ENCODE peak calls at places on chromosomes 6 and 20, in five cellular contexts. H, K, Q, I and T are unnamed samples.

GRCh38 chr6:118876814-118877213 is 17.1 kb upstream of the ASF1A start:
- DNase-seq in I (no peak), Q (no peak), K (no peak), H (no peak), T (peak)

GRCh38 chr6:7219310-7219709 is 93.7 kb downstream of the SSR1 start:
- DNase-seq in K (no peak), Q (no peak), I (no peak), H (no peak), T (peak)

GRCh38 chr6:113560908-113561307 is 296.2 kb upstream of the MARCKS start:
- DNase-seq in H (no peak), Q (no peak), K (peak), I (no peak), T (peak)

GRCh38 chr20:46721476-46721875 is 12.0 kb downstream of the SLC2A10 start:
- DNase-seq in K (no peak), H (no peak), Q (no peak), I (no peak), T (no peak)

GRCh38 chr20:53871541-53871940 is 198.9 kb downstream of the BCAS1 start:
- DNase-seq in Q (no peak), H (no peak), I (no peak), K (no peak), T (no peak)

GRCh38 chr6:13407709-13408695 is 79.4 kb downstream of the GFOD1 start:
- DNase-seq in H (no peak), Q (no peak), K (peak), I (no peak), T (peak)

GRCh38 chr6:159168536-159169192 is 536 bp upstream of the FNDC1 start:
- DNase-seq in K (no peak), H (no peak), Q (peak), I (no peak), T (no peak)

GRCh38 chr20:53263554-53264438 is 291.6 kb downstream of the TSHZ2 start:
- DNase-seq in Q (no peak), K (no peak), H (no peak), I (no peak), T (no peak)

GRCh38 chr6:43405354-43405753 is 22.0 kb upstream of the ABCC10 start:
- DNase-seq in I (no peak), H (no peak), K (no peak), Q (no peak), T (peak)

GRCh38 chr20:37356387-37356786 is 10.4 kb downstream of the SRC start:
- DNase-seq in H (no peak), K (peak), I (peak), Q (no peak), T (peak)

GRCh38 chr6:132445201-132445951 is 44.1 kb upstream of the MOXD1 start:
- DNase-seq in H (no peak), I (no peak), Q (no peak), K (peak), T (peak)

GRCh38 chr6:73134588-73134987 is 90.7 kb downstream of the KHDC1L start:
- DNase-seq in K (peak), Q (no peak), H (peak), I (no peak), T (peak)

GRCh38 chr20:13009682-13010406 is 1.1 kb downstream of the SPTLC3 start:
- DNase-seq in Q (no peak), K (peak), I (no peak), H (no peak), T (peak)

GRCh38 chr6:131890091-131890490 is 61.1 kb downstream of the CCN2 start:
- DNase-seq in K (no peak), Q (no peak), I (no peak), H (no peak), T (no peak)

GRCh38 chr6:104460759-104461530 is 398.8 kb downstream of the HACE1 start:
- DNase-seq in H (no peak), I (no peak), K (no peak), Q (no peak), T (no peak)

GRCh38 chr6:30730611-30731435 is 10.7 kb downstream of the TUBB start:
- DNase-seq in H (peak), K (peak), Q (peak), I (peak), T (no peak)

GRCh38 chr6:111972714-111973678 is 80.9 kb upstream of the CCN6 start:
- DNase-seq in Q (no peak), H (no peak), K (peak), I (peak), T (peak)

GRCh38 chr6:110232456-110232855 is 52.2 kb downstream of the CDC40 start:
- DNase-seq in H (no peak), I (no peak), Q (no peak), K (no peak), T (peak)

GRCh38 chr6:106591111-106591825 is 38.0 kb downstream of the RTN4IP1 start:
- DNase-seq in Q (no peak), H (no peak), I (no peak), K (peak), T (peak)

GRCh38 chr6:6577736-6578135 is 10.8 kb upstream of the LY86 start:
- DNase-seq in I (no peak), Q (no peak), K (peak), H (no peak), T (no peak)

GRCh38 chr20:2386516-2387179 is 5.9 kb downstream of the TGM6 start:
- DNase-seq in K (peak), I (no peak), H (no peak), Q (no peak), T (peak)

GRCh38 chr20:2387580-2387979 is 6.9 kb downstream of the TGM6 start:
- DNase-seq in H (no peak), Q (no peak), I (no peak), K (no peak), T (no peak)

GRCh38 chr20:2385496-2385895 is 4.8 kb downstream of the TGM6 start:
- DNase-seq in I (no peak), Q (no peak), K (no peak), H (no peak), T (peak)

GRCh38 chr20:2385026-2385425 is 4.3 kb downstream of the TGM6 start:
- DNase-seq in K (no peak), H (no peak), I (no peak), Q (no peak), T (peak)

GRCh38 chr20:2387180-2387577 is 6.5 kb downstream of the TGM6 start:
- DNase-seq in K (peak), I (no peak), H (no peak), Q (peak), T (peak)
- TF ChIP-seq CTCF in K (peak), I (no peak), H (no peak), Q (peak), T (peak)

DNA sequence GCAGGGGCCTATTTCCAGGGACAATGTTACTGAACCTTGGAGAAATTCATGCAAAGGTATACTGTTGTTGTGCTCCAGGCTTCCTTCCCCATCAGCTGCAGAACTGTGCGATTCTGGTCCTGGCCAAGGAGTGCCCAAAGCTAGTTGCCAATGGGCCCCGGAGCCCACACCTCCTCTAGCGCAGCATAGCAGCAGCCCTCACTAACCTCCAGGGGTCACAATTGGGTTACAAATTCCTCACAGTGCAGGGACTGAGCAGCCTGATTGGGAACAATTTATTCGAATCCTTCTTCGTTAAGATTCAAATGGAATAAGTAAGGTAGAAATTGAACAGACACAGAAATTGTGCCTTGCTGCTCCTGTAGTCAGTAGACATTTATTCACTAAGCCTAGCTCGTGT is 284.9 kb downstream of the PRKN start:
- DNase-seq in Q (peak), I (no peak), H (no peak), K (peak), T (no peak)
- TF ChIP-seq CTCF in Q (no peak), I (no peak), H (no peak), K (no peak), T (no peak)

GRCh38 chr6:169271158-169271936 is 17.7 kb upstream of the THBS2 start:
- DNase-seq in I (no peak), Q (no peak), H (no peak), K (no peak), T (no peak)
- TF ChIP-seq CTCF in I (no peak), Q (no peak), H (no peak), K (no peak), T (no peak)

GRCh38 chr20:48727226-48727625 is 100.6 kb downstream of the PREX1 start:
- DNase-seq in H (no peak), K (no peak), I (no peak), Q (no peak), T (no peak)

GRCh38 chr20:48729538-48729937 is 98.3 kb downstream of the PREX1 start:
- DNase-seq in I (no peak), Q (no peak), K (no peak), H (no peak), T (no peak)

GRCh38 chr20:48725589-48725991 is 102.2 kb downstream of the PREX1 start:
- DNase-seq in Q (no peak), H (no peak), K (peak), I (no peak), T (peak)

GRCh38 chr20:48730977-48731376 is 96.8 kb downstream of the PREX1 start:
- DNase-seq in Q (no peak), H (no peak), I (no peak), K (no peak), T (no peak)

GRCh38 chr20:48728042-48728837 is 99.6 kb downstream of the PREX1 start:
- DNase-seq in H (no peak), Q (no peak), I (no peak), K (no peak), T (no peak)
- TF ChIP-seq CTCF in H (no peak), Q (no peak), I (no peak), K (no peak), T (no peak)

DNA sequence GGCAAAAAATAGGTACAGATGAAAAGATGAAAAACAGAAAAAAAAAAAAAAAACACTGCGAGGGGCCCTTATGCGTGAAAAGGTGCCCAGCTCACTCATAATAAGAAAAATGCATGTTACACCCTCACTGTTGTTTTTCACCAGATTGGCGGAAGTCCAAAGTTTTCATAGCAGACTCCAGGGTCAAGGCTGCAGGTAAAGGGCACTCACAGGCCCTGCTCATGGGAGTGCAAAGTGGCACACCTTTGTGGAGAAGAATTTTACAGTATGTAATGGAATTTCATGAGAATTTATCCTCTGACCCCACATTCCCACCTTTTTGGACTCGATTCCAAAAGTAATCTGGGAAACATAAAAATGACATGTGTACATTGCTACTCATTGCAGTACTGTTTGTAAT is 108.2 kb downstream of the CDKAL1 start:
- DNase-seq in Q (no peak), H (no peak), K (no peak), I (no peak), T (no peak)
- TF ChIP-seq CTCF in Q (no peak), H (no peak), K (no peak), I (no peak), T (no peak)

DNA sequence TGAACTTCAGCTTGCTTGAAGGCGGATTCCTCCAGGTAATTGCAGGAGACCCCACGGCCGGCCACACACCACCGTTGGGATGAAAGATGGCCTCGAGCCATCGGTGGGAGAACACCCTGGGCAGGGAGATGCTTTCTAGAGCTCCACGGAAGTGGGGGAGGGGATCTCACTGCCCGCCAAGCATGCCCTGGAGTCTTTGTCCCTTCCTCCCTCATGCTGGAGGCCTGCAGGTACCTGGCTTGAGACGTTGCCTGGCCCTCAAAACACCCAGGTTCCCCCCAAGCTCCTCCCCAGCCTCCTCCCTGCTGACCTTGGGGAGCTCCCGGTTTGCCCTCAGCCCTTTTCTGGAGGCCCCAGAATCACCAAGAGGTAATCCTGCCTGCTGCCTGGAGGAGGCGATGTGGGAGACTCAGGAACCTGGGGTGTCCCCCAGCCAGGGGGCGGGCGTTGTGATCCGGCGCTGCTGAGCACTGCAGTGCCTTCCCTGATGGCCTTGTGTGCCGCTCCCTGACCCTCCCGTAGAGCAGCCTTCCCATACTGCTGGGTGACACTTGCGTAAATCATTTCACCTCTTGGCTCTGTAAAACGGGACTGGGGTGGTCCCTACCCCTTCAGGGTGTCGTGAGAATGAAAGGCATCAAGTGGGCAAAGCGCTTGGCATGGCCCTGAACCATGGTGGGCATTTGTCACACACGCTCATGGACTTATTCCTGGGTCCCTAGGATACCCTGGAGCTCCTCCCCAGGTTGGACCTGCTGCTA is 91.4 kb downstream of the CEBPB start:
- DNase-seq in H (no peak), Q (no peak), K (no peak), I (peak), T (no peak)
- TF ChIP-seq CTCF in H (no peak), Q (peak), K (peak), I (no peak), T (peak)

GRCh38 chr6:21745543-21746337 is 152.2 kb downstream of the SOX4 start:
- DNase-seq in H (no peak), Q (no peak), I (no peak), K (no peak), T (no peak)
- TF ChIP-seq CTCF in H (no peak), Q (no peak), I (no peak), K (no peak), T (no peak)

GRCh38 chr6:48087448-48087847 is 23.5 kb downstream of the PTCHD4 start:
- DNase-seq in Q (no peak), I (no peak), H (no peak), K (peak), T (peak)
- TF ChIP-seq CTCF in Q (peak), I (no peak), H (no peak), K (peak), T (peak)

GRCh38 chr6:157959451-157960227 is 22.0 kb upstream of the SYNJ2 start:
- DNase-seq in H (no peak), Q (no peak), I (no peak), K (no peak), T (no peak)
- TF ChIP-seq CTCF in H (no peak), Q (no peak), I (no peak), K (no peak), T (no peak)